ENCODE peak calls at places on chromosomes 16 and 17, in nine cellular contexts. E, B, Q, D, K, N, G, S and A are unnamed samples.

GRCh38 chr16:15507299-15507958 is 73.0 kb downstream of the BMERB1 start:
- DNase-seq in K (peak; percentile 36), N (no peak), D (no peak), E (no peak), S (no peak), B (peak; percentile 48), Q (no peak), G (no peak), A (no peak)

GRCh38 chr16:69089091-69089912 is 16.2 kb upstream of the HAS3 start:
- DNase-seq in S (no peak), N (no peak), Q (no peak), D (no peak), B (peak; percentile 81), E (no peak), K (peak; percentile 44), G (no peak), A (no peak)

GRCh38 chr17:77959216-77959925 is 868 bp downstream of the TNRC6C start:
- DNase-seq in S (peak; percentile 83), D (peak; percentile 79), B (peak; percentile 78), Q (peak; percentile 25), K (peak; percentile 33), N (no peak), E (peak; percentile 6), G (peak; percentile 57), A (no peak)

GRCh38 chr17:40035162-40035559 is 19.0 kb downstream of the MED24 start:
- DNase-seq in E (no peak), D (no peak), B (peak; percentile 96), Q (no peak), G (no peak), N (no peak), S (no peak), K (no peak), A (no peak)

GRCh38 chr17:81823800-81824550 is 9.1 kb downstream of the MCRIP1 start:
- DNase-seq in S (peak; percentile 54), E (no peak), G (no peak), Q (no peak), K (no peak), B (no peak), N (no peak), D (no peak), A (no peak)

GRCh38 chr16:4085405-4085970 is 30.8 kb downstream of the ADCY9 start:
- DNase-seq in G (no peak), N (no peak), B (no peak), E (no peak), Q (peak; percentile 19), D (no peak), K (peak; percentile 41), S (no peak), A (no peak)

GRCh38 chr17:41048441-41048840 is 1.3 kb upstream of the KRTAP2-1 start:
- DNase-seq in Q (peak; percentile 32), B (no peak), D (no peak), K (peak; percentile 72), G (no peak), S (no peak), N (no peak), E (no peak), A (no peak)

GRCh38 chr17:8290043-8290442 is 1.6 kb downstream of the RANGRF start:
- DNase-seq in E (no peak), D (no peak), N (no peak), S (no peak), Q (no peak), G (no peak), K (no peak), B (no peak), A (no peak)

GRCh38 chr17:82077617-82078358 is 12.2 kb upstream of the DUS1L start:
- DNase-seq in E (no peak), G (no peak), D (no peak), Q (no peak), S (no peak), K (no peak), N (peak; percentile 77), B (peak; percentile 84), A (no peak)

GRCh38 chr16:12674096-12674495 is 129.6 kb downstream of the CPPED1 start:
- DNase-seq in D (no peak), Q (no peak), S (no peak), B (no peak), E (no peak), N (no peak), K (no peak), G (no peak), A (no peak)

GRCh38 chr16:1545044-1545736 is 11.7 kb downstream of the TMEM204 start:
- DNase-seq in K (peak; percentile 20), Q (no peak), G (no peak), B (no peak), N (peak; percentile 84), S (peak; percentile 64), E (no peak), D (no peak), A (no peak)

GRCh38 chr16:22664132-22664531 is 149.8 kb upstream of the HS3ST2 start:
- DNase-seq in D (no peak), N (no peak), B (peak; percentile 42), Q (no peak), E (no peak), S (no peak), K (no peak), G (no peak), A (no peak)

GRCh38 chr17:27494192-27495091 is 38.2 kb downstream of the KSR1 start:
- DNase-seq in S (peak; percentile 83), Q (peak; percentile 65), B (peak; percentile 84), K (peak; percentile 70), E (no peak), N (peak; percentile 77), G (peak; percentile 92), D (peak; percentile 92), A (no peak)

GRCh38 chr16:48300391-48300856 is 53.1 kb upstream of the ABCC11 start:
- DNase-seq in Q (no peak), E (no peak), G (no peak), D (no peak), K (peak; percentile 22), N (no peak), B (no peak), S (no peak), A (no peak)
- H3K27ac ChIP-seq in Q (no peak overlapping the region), E (no peak overlapping the region), G (no peak overlapping the region), D (no peak overlapping the region), K (no peak overlapping the region), N (no peak overlapping the region), B (no peak overlapping the region), S (peak overlapping the region; percentile 38), A (no peak overlapping the region)

GRCh38 chr17:57862410-57862989 is 12.7 kb upstream of the MRPS23 start:
- DNase-seq in K (no peak), N (no peak), D (no peak), E (no peak), Q (no peak), G (no peak), B (peak; percentile 67), S (no peak), A (no peak)
- H3K27ac ChIP-seq in K (no peak overlapping the region), N (peak overlapping the region; percentile 87), D (peak overlapping the region; percentile 54), E (no peak overlapping the region), Q (peak overlapping the region; percentile 79), G (peak overlapping the region; percentile 82), B (no peak overlapping the region), S (peak overlapping the region; percentile 82), A (no peak overlapping the region)

GRCh38 chr16:67926181-67926742 is 5.4 kb downstream of the CTRL start:
- DNase-seq in N (no peak), B (peak; percentile 75), G (no peak), D (peak; percentile 72), Q (peak; percentile 36), S (no peak), E (no peak), K (peak; percentile 44), A (no peak)
- H3K27ac ChIP-seq in N (peak overlapping the region; percentile 29), B (peak overlapping the region; percentile 6), G (no peak overlapping the region), D (peak overlapping the region; percentile 41), Q (peak overlapping the region; percentile 73), S (peak overlapping the region; percentile 42), E (no peak overlapping the region), K (no peak overlapping the region), A (no peak overlapping the region)

GRCh38 chr17:14559220-14559619 is 258.3 kb downstream of the HS3ST3B1 start:
- DNase-seq in Q (no peak), D (no peak), E (no peak), B (no peak), S (no peak), K (no peak), G (no peak), N (no peak), A (no peak)
- H3K27ac ChIP-seq in Q (no peak overlapping the region), D (no peak overlapping the region), E (no peak overlapping the region), B (no peak overlapping the region), S (no peak overlapping the region), K (no peak overlapping the region), G (no peak overlapping the region), N (no peak overlapping the region), A (no peak overlapping the region)